ENCODE peak calls at places on chromosomes 1 and 21, in four cellular contexts. One of them, this sample, is unnamed.
A peak's percentile ranks its signal among the peaks of the same experiment; 100 is the strongest.

GRCh38 chr1:99177465-99177864 is 86.8 kb upstream of the PLPPR4 start:
- DNase-seq in anterior cingulate cortex: no peak
- DNase-seq in WTC11: no peak
- DNase-seq in PC-3: peak; percentile 57
- DNase-seq in this sample: no peak

GRCh38 chr1:117599822-117600221 is 6.0 kb upstream of the TENT5C start:
- DNase-seq in anterior cingulate cortex: no peak
- DNase-seq in WTC11: no peak
- DNase-seq in PC-3: no peak
- DNase-seq in this sample: no peak

GRCh38 chr1:205812271-205812877 is 624 bp downstream of the SLC41A1 start:
- DNase-seq in anterior cingulate cortex: no peak
- DNase-seq in WTC11: peak; percentile 43
- DNase-seq in PC-3: peak; percentile 17
- DNase-seq in this sample: peak; percentile 52

GRCh38 chr1:38274974-38275373 is 228.4 kb upstream of the POU3F1 start:
- DNase-seq in anterior cingulate cortex: no peak
- DNase-seq in WTC11: no peak
- DNase-seq in PC-3: no peak
- DNase-seq in this sample: peak; percentile 18

GRCh38 chr1:38123356-38123755 is 76.8 kb upstream of the POU3F1 start:
- DNase-seq in anterior cingulate cortex: no peak
- DNase-seq in WTC11: no peak
- DNase-seq in PC-3: peak; percentile 79
- DNase-seq in this sample: no peak

GRCh38 chr1:70041317-70042045 is 163.9 kb downstream of the LRRC40 start:
- DNase-seq in anterior cingulate cortex: no peak
- DNase-seq in WTC11: no peak
- DNase-seq in PC-3: no peak
- DNase-seq in this sample: no peak

GRCh38 chr1:94265931-94266330 is 28.5 kb upstream of the ARHGAP29 start:
- DNase-seq in anterior cingulate cortex: no peak
- DNase-seq in WTC11: no peak
- DNase-seq in PC-3: peak; percentile 47
- DNase-seq in this sample: peak; percentile 11

GRCh38 chr21:34583926-34584563 is 30.9 kb downstream of the RCAN1 start:
- DNase-seq in anterior cingulate cortex: no peak
- DNase-seq in WTC11: no peak
- DNase-seq in PC-3: no peak
- DNase-seq in this sample: no peak

GRCh38 chr1:24857528-24858133 is 72.4 kb downstream of the RUNX3 start:
- DNase-seq in anterior cingulate cortex: no peak
- DNase-seq in WTC11: no peak
- DNase-seq in PC-3: no peak
- DNase-seq in this sample: no peak

GRCh38 chr1:57600424-57600823 is 176.6 kb upstream of the DAB1 start:
- DNase-seq in anterior cingulate cortex: no peak
- DNase-seq in WTC11: peak; percentile 76
- DNase-seq in PC-3: no peak
- DNase-seq in this sample: no peak

GRCh38 chr1:65792671-65793358 is at the start of gene PDE4B:
- DNase-seq in anterior cingulate cortex: no peak
- DNase-seq in WTC11: peak; percentile 62
- DNase-seq in PC-3: no peak
- DNase-seq in this sample: no peak

GRCh38 chr1:204564835-204565234 is 48.6 kb downstream of the MDM4 start:
- DNase-seq in anterior cingulate cortex: no peak
- DNase-seq in WTC11: no peak
- DNase-seq in PC-3: no peak
- DNase-seq in this sample: no peak

GRCh38 chr1:102970496-102971078 is 137.7 kb downstream of the COL11A1 start:
- DNase-seq in anterior cingulate cortex: no peak
- DNase-seq in WTC11: peak; percentile 21
- DNase-seq in PC-3: peak; percentile 80
- DNase-seq in this sample: peak; percentile 17

GRCh38 chr1:160560045-160560724 is 19.1 kb downstream of the CD84 start:
- DNase-seq in anterior cingulate cortex: no peak
- DNase-seq in WTC11: no peak
- DNase-seq in PC-3: no peak
- DNase-seq in this sample: no peak

GRCh38 chr1:2641381-2642130 is 8.7 kb upstream of the MMEL1 start:
- DNase-seq in anterior cingulate cortex: no peak
- DNase-seq in WTC11: no peak
- DNase-seq in PC-3: no peak
- DNase-seq in this sample: no peak

GRCh38 chr1:161304927-161305871 is 4.6 kb downstream of the MPZ start:
- DNase-seq in anterior cingulate cortex: no peak
- DNase-seq in WTC11: no peak
- DNase-seq in PC-3: no peak
- DNase-seq in this sample: no peak

GRCh38 chr1:209564904-209565303 is 18.6 kb upstream of the CAMK1G start:
- DNase-seq in anterior cingulate cortex: no peak
- DNase-seq in WTC11: no peak
- DNase-seq in PC-3: no peak
- DNase-seq in this sample: no peak

GRCh38 chr1:5949074-5949760 is 43.0 kb downstream of the NPHP4 start:
- DNase-seq in anterior cingulate cortex: no peak
- DNase-seq in WTC11: no peak
- DNase-seq in PC-3: peak; percentile 17
- DNase-seq in this sample: no peak

GRCh38 chr21:36554411-36555157 is 74.7 kb upstream of the CLDN14 start:
- DNase-seq in anterior cingulate cortex: no peak
- DNase-seq in WTC11: no peak
- DNase-seq in PC-3: no peak
- DNase-seq in this sample: no peak

GRCh38 chr1:238568707-238569106 is 678.0 kb upstream of the ZP4 start:
- DNase-seq in anterior cingulate cortex: no peak
- DNase-seq in WTC11: no peak
- DNase-seq in PC-3: no peak
- DNase-seq in this sample: peak; percentile 3

GRCh38 chr21:15063081-15063820 is 1.5 kb downstream of the NRIP1 start:
- DNase-seq in anterior cingulate cortex: no peak
- DNase-seq in WTC11: no peak
- DNase-seq in PC-3: peak; percentile 43
- DNase-seq in this sample: peak; percentile 14

GRCh38 chr21:44872568-44873355 is 728 bp downstream of the PTTG1IP start:
- DNase-seq in anterior cingulate cortex: no peak
- DNase-seq in WTC11: no peak
- DNase-seq in PC-3: peak; percentile 46
- DNase-seq in this sample: peak; percentile 16

GRCh38 chr1:114318951-114319350 is 165.3 kb upstream of the SYT6 start:
- DNase-seq in anterior cingulate cortex: no peak
- DNase-seq in WTC11: no peak
- DNase-seq in PC-3: no peak
- DNase-seq in this sample: no peak

GRCh38 chr1:111251570-111251969 is 24.1 kb downstream of the CHI3L2 start:
- DNase-seq in anterior cingulate cortex: no peak
- DNase-seq in WTC11: no peak
- DNase-seq in PC-3: no peak
- DNase-seq in this sample: peak; percentile 33

GRCh38 chr1:30718636-30719405 is 4.6 kb downstream of the MATN1 start:
- DNase-seq in anterior cingulate cortex: peak; percentile 75
- DNase-seq in WTC11: peak; percentile 92
- DNase-seq in PC-3: no peak
- DNase-seq in this sample: peak; percentile 90

This sample was measured in globus pallidus.